ENCODE peak calls at places on chromosomes 11 and 22, in six cellular contexts. One of them, this sample, is unnamed.
A peak's percentile ranks its signal among the peaks of the same experiment; 100 is the strongest.

GRCh38 chr11:111694851-111695250 is 71.3 kb downstream of the PPP2R1B start:
- DNase-seq in IMR-90: peak; percentile 99
- DNase-seq in H1: no peak
- DNase-seq in mesendoderm: no peak
- DNase-seq in H9: no peak
- DNase-seq in mesenchymal stem cell: peak; percentile 90
- DNase-seq in this sample: no peak

GRCh38 chr22:26975381-26975780 is 318.0 kb downstream of the MIAT start:
- DNase-seq in IMR-90: no peak
- DNase-seq in H1: no peak
- DNase-seq in mesendoderm: no peak
- DNase-seq in H9: no peak
- DNase-seq in mesenchymal stem cell: peak; percentile 81
- DNase-seq in this sample: no peak

GRCh38 chr22:31244044-31244942 is 32.2 kb downstream of the LIMK2 start:
- DNase-seq in IMR-90: peak; percentile 80
- DNase-seq in H1: no peak
- DNase-seq in mesendoderm: peak; percentile 97
- DNase-seq in H9: peak; percentile 83
- DNase-seq in mesenchymal stem cell: peak; percentile 94
- DNase-seq in this sample: no peak

GRCh38 chr11:128704517-128704916 is 10.6 kb downstream of the FLI1 start:
- DNase-seq in IMR-90: no peak
- DNase-seq in H1: no peak
- DNase-seq in mesendoderm: no peak
- DNase-seq in H9: no peak
- DNase-seq in mesenchymal stem cell: no peak
- DNase-seq in this sample: no peak

GRCh38 chr11:70511345-70511744 is 113.0 kb downstream of the CTTN start:
- DNase-seq in IMR-90: no peak
- DNase-seq in H1: no peak
- DNase-seq in mesendoderm: peak; percentile 57
- DNase-seq in H9: peak; percentile 47
- DNase-seq in mesenchymal stem cell: no peak
- DNase-seq in this sample: no peak

GRCh38 chr22:39350803-39351688 is 1.3 kb downstream of the SYNGR1 start:
- DNase-seq in IMR-90: no peak
- DNase-seq in H1: no peak
- DNase-seq in mesendoderm: no peak
- DNase-seq in H9: peak; percentile 38
- DNase-seq in mesenchymal stem cell: no peak
- DNase-seq in this sample: no peak

GRCh38 chr11:31757245-31757835 is 53.8 kb downstream of the PAX6 start:
- DNase-seq in IMR-90: no peak
- DNase-seq in H1: no peak
- DNase-seq in mesendoderm: no peak
- DNase-seq in H9: no peak
- DNase-seq in mesenchymal stem cell: no peak
- DNase-seq in this sample: no peak

GRCh38 chr22:29665486-29665885 is 54.3 kb upstream of the CABP7 start:
- DNase-seq in IMR-90: no peak
- DNase-seq in H1: no peak
- DNase-seq in mesendoderm: no peak
- DNase-seq in H9: no peak
- DNase-seq in mesenchymal stem cell: no peak
- DNase-seq in this sample: no peak

GRCh38 chr11:36702330-36703054 is 104.5 kb upstream of the RAG2 start:
- DNase-seq in IMR-90: peak; percentile 69
- DNase-seq in H1: no peak
- DNase-seq in mesendoderm: peak; percentile 82
- DNase-seq in H9: peak; percentile 58
- DNase-seq in mesenchymal stem cell: peak; percentile 67
- DNase-seq in this sample: peak; percentile 70

GRCh38 chr11:131978351-131978750 is 607.9 kb downstream of the NTM start:
- DNase-seq in IMR-90: no peak
- DNase-seq in H1: no peak
- DNase-seq in mesendoderm: peak; percentile 67
- DNase-seq in H9: peak; percentile 36
- DNase-seq in mesenchymal stem cell: no peak
- DNase-seq in this sample: no peak

GRCh38 chr11:88337342-88338222 is at the start of gene CTSC:
- DNase-seq in IMR-90: peak; percentile 87
- DNase-seq in H1: peak; percentile 96
- DNase-seq in mesendoderm: peak; percentile 90
- DNase-seq in H9: peak; percentile 89
- DNase-seq in mesenchymal stem cell: peak; percentile 91
- DNase-seq in this sample: peak; percentile 78

GRCh38 chr11:123351375-123351774 is 78.7 kb upstream of the GRAMD1B start:
- DNase-seq in IMR-90: no peak
- DNase-seq in H1: peak; percentile 61
- DNase-seq in mesendoderm: peak; percentile 44
- DNase-seq in H9: peak; percentile 56
- DNase-seq in mesenchymal stem cell: no peak
- DNase-seq in this sample: no peak

GRCh38 chr22:38474003-38474607 is 6.2 kb downstream of the KDELR3 start:
- DNase-seq in IMR-90: no peak
- DNase-seq in H1: no peak
- DNase-seq in mesendoderm: no peak
- DNase-seq in H9: peak; percentile 22
- DNase-seq in mesenchymal stem cell: no peak
- DNase-seq in this sample: no peak

GRCh38 chr11:108817971-108818370 is 153.1 kb downstream of the DDX10 start:
- DNase-seq in IMR-90: no peak
- DNase-seq in H1: no peak
- DNase-seq in mesendoderm: peak; percentile 15
- DNase-seq in H9: no peak
- DNase-seq in mesenchymal stem cell: no peak
- DNase-seq in this sample: no peak

GRCh38 chr11:32332990-32333334 is 102.4 kb downstream of the WT1 start:
- DNase-seq in IMR-90: no peak
- DNase-seq in H1: no peak
- DNase-seq in mesendoderm: no peak
- DNase-seq in H9: no peak
- DNase-seq in mesenchymal stem cell: no peak
- DNase-seq in this sample: no peak

GRCh38 chr11:76623171-76623883 is 47.2 kb downstream of the LRRC32 start:
- DNase-seq in IMR-90: peak; percentile 72
- DNase-seq in H1: no peak
- DNase-seq in mesendoderm: no peak
- DNase-seq in H9: no peak
- DNase-seq in mesenchymal stem cell: peak; percentile 55
- DNase-seq in this sample: no peak

GRCh38 chr11:8768625-8769333 is 86.2 kb downstream of the RPL27A start:
- DNase-seq in IMR-90: peak; percentile 89
- DNase-seq in H1: no peak
- DNase-seq in mesendoderm: peak; percentile 80
- DNase-seq in H9: no peak
- DNase-seq in mesenchymal stem cell: peak; percentile 77
- DNase-seq in this sample: no peak

GRCh38 chr11:8566613-8567210 is 27.3 kb downstream of the STK33 start:
- DNase-seq in IMR-90: peak; percentile 48
- DNase-seq in H1: no peak
- DNase-seq in mesendoderm: peak; percentile 48
- DNase-seq in H9: no peak
- DNase-seq in mesenchymal stem cell: peak; percentile 57
- DNase-seq in this sample: peak; percentile 32

GRCh38 chr11:12640926-12641849 is 33.0 kb upstream of the TEAD1 start:
- DNase-seq in IMR-90: no peak
- DNase-seq in H1: no peak
- DNase-seq in mesendoderm: no peak
- DNase-seq in H9: no peak
- DNase-seq in mesenchymal stem cell: peak; percentile 18
- DNase-seq in this sample: no peak

GRCh38 chr22:32328306-32329201 is 29.1 kb upstream of the RFPL3 start:
- DNase-seq in IMR-90: no peak
- DNase-seq in H1: peak; percentile 36
- DNase-seq in mesendoderm: no peak
- DNase-seq in H9: no peak
- DNase-seq in mesenchymal stem cell: no peak
- DNase-seq in this sample: no peak

GRCh38 chr11:34149786-34150185 is 44.4 kb downstream of the NAT10 start:
- DNase-seq in IMR-90: no peak
- DNase-seq in H1: peak; percentile 59
- DNase-seq in mesendoderm: peak; percentile 48
- DNase-seq in H9: peak; percentile 55
- DNase-seq in mesenchymal stem cell: peak; percentile 21
- DNase-seq in this sample: no peak

GRCh38 chr11:73344191-73344607 is 32.0 kb upstream of the RELT start:
- DNase-seq in IMR-90: no peak
- DNase-seq in H1: no peak
- DNase-seq in mesendoderm: no peak
- DNase-seq in H9: no peak
- DNase-seq in mesenchymal stem cell: no peak
- DNase-seq in this sample: no peak

GRCh38 chr22:24706732-24707476 is 67.6 kb downstream of the PIWIL3 start:
- DNase-seq in IMR-90: no peak
- DNase-seq in H1: peak; percentile 47
- DNase-seq in mesendoderm: no peak
- DNase-seq in H9: no peak
- DNase-seq in mesenchymal stem cell: no peak
- DNase-seq in this sample: no peak

GRCh38 chr11:80109031-80109430 is 668.2 kb upstream of the TENM4 start:
- DNase-seq in IMR-90: peak; percentile 7
- DNase-seq in H1: no peak
- DNase-seq in mesendoderm: no peak
- DNase-seq in H9: no peak
- DNase-seq in mesenchymal stem cell: peak; percentile 14
- DNase-seq in this sample: no peak

GRCh38 chr11:34599406-34599901 is 21.4 kb upstream of the EHF start:
- DNase-seq in IMR-90: peak; percentile 79
- DNase-seq in H1: no peak
- DNase-seq in mesendoderm: no peak
- DNase-seq in H9: no peak
- DNase-seq in mesenchymal stem cell: peak; percentile 24
- DNase-seq in this sample: no peak

GRCh38 chr11:63961608-63962412 is 12.6 kb upstream of the COX8A start:
- DNase-seq in IMR-90: peak; percentile 31
- DNase-seq in H1: no peak
- DNase-seq in mesendoderm: peak; percentile 74
- DNase-seq in H9: peak; percentile 48
- DNase-seq in mesenchymal stem cell: peak; percentile 50
- DNase-seq in this sample: no peak

GRCh38 chr11:115330693-115331482 is 173.3 kb downstream of the CADM1 start:
- DNase-seq in IMR-90: no peak
- DNase-seq in H1: no peak
- DNase-seq in mesendoderm: no peak
- DNase-seq in H9: no peak
- DNase-seq in mesenchymal stem cell: no peak
- DNase-seq in this sample: no peak

GRCh38 chr11:109956124-109956793 is 136.9 kb upstream of the ZC3H12C start:
- DNase-seq in IMR-90: no peak
- DNase-seq in H1: no peak
- DNase-seq in mesendoderm: no peak
- DNase-seq in H9: no peak
- DNase-seq in mesenchymal stem cell: no peak
- DNase-seq in this sample: no peak

GRCh38 chr11:73274722-73275380 is 2.7 kb downstream of the P2RY6 start:
- DNase-seq in IMR-90: no peak
- DNase-seq in H1: no peak
- DNase-seq in mesendoderm: no peak
- DNase-seq in H9: peak; percentile 19
- DNase-seq in mesenchymal stem cell: no peak
- DNase-seq in this sample: no peak

GRCh38 chr11:109150603-109151002 is 271.4 kb upstream of the C11orf87 start:
- DNase-seq in IMR-90: no peak
- DNase-seq in H1: no peak
- DNase-seq in mesendoderm: peak; percentile 20
- DNase-seq in H9: no peak
- DNase-seq in mesenchymal stem cell: peak; percentile 27
- DNase-seq in this sample: peak; percentile 12

GRCh38 chr11:101407324-101407723 is 176.5 kb downstream of the TRPC6 start:
- DNase-seq in IMR-90: peak; percentile 36
- DNase-seq in H1: no peak
- DNase-seq in mesendoderm: no peak
- DNase-seq in H9: no peak
- DNase-seq in mesenchymal stem cell: no peak
- DNase-seq in this sample: no peak
- H2BK15ac ChIP-seq in IMR-90: no peak overlapping the region
- H2BK15ac ChIP-seq in H1: no peak overlapping the region
- H2BK15ac ChIP-seq in mesendoderm: no peak overlapping the region
- H2BK15ac ChIP-seq in H9: no peak overlapping the region
- H2BK15ac ChIP-seq in mesenchymal stem cell: no peak overlapping the region
- H2BK15ac ChIP-seq in this sample: no peak overlapping the region

GRCh38 chr11:121461843-121462242 is 9.1 kb upstream of the SORL1-AS1 start:
- DNase-seq in IMR-90: no peak
- DNase-seq in H1: no peak
- DNase-seq in mesendoderm: no peak
- DNase-seq in H9: no peak
- DNase-seq in mesenchymal stem cell: no peak
- DNase-seq in this sample: no peak

GRCh38 chr11:121465709-121466062 is 12.9 kb upstream of the SORL1-AS1 start:
- DNase-seq in IMR-90: no peak
- DNase-seq in H1: no peak
- DNase-seq in mesendoderm: no peak
- DNase-seq in H9: no peak
- DNase-seq in mesenchymal stem cell: no peak
- DNase-seq in this sample: no peak

GRCh38 chr11:121464352-121464946 is 11.7 kb upstream of the SORL1-AS1 start:
- DNase-seq in IMR-90: peak; percentile 94
- DNase-seq in H1: no peak
- DNase-seq in mesendoderm: peak; percentile 86
- DNase-seq in H9: peak; percentile 56
- DNase-seq in mesenchymal stem cell: peak; percentile 85
- DNase-seq in this sample: no peak

GRCh38 chr11:121466063-121466794 is 13.5 kb upstream of the SORL1-AS1 start:
- DNase-seq in IMR-90: peak; percentile 95
- DNase-seq in H1: peak; percentile 77
- DNase-seq in mesendoderm: peak; percentile 98
- DNase-seq in H9: peak; percentile 92
- DNase-seq in mesenchymal stem cell: peak; percentile 92
- DNase-seq in this sample: no peak

GRCh38 chr11:121463689-121464335 is 11.0 kb upstream of the SORL1-AS1 start:
- DNase-seq in IMR-90: no peak
- DNase-seq in H1: no peak
- DNase-seq in mesendoderm: no peak
- DNase-seq in H9: no peak
- DNase-seq in mesenchymal stem cell: no peak
- DNase-seq in this sample: no peak
- H3K4me2 ChIP-seq in IMR-90: no peak overlapping the region
- H3K4me2 ChIP-seq in H1: peak overlapping the region; percentile 0
- H3K4me2 ChIP-seq in mesendoderm: no peak overlapping the region
- H3K4me2 ChIP-seq in H9: no peak overlapping the region
- H3K4me2 ChIP-seq in mesenchymal stem cell: no peak overlapping the region
- H3K4me2 ChIP-seq in this sample: no peak overlapping the region

GRCh38 chr22:49482811-49483210 is 344.9 kb downstream of the BRD1 start:
- DNase-seq in IMR-90: no peak
- DNase-seq in H1: no peak
- DNase-seq in mesendoderm: no peak
- DNase-seq in H9: no peak
- DNase-seq in mesenchymal stem cell: no peak
- DNase-seq in this sample: no peak
- H2AK5ac ChIP-seq in IMR-90: no peak overlapping the region
- H2AK5ac ChIP-seq in H1: no peak overlapping the region
- H2AK5ac ChIP-seq in mesendoderm: peak overlapping the region; percentile 33
- H2AK5ac ChIP-seq in H9: no peak overlapping the region
- H2AK5ac ChIP-seq in mesenchymal stem cell: no peak overlapping the region
- H2AK5ac ChIP-seq in this sample: peak overlapping the region; percentile 5

GRCh38 chr11:69198891-69199582 is 43.3 kb downstream of the SMIM38 start:
- DNase-seq in IMR-90: no peak
- DNase-seq in H1: no peak
- DNase-seq in mesendoderm: no peak
- DNase-seq in H9: no peak
- DNase-seq in mesenchymal stem cell: no peak
- DNase-seq in this sample: no peak
- H2BK15ac ChIP-seq in IMR-90: no peak overlapping the region
- H2BK15ac ChIP-seq in H1: no peak overlapping the region
- H2BK15ac ChIP-seq in mesendoderm: no peak overlapping the region
- H2BK15ac ChIP-seq in H9: no peak overlapping the region
- H2BK15ac ChIP-seq in mesenchymal stem cell: no peak overlapping the region
- H2BK15ac ChIP-seq in this sample: no peak overlapping the region

This sample was measured in neuronal stem cell.